ENCODE peak calls at places on chromosomes 1 and 21, in eight cellular contexts. One of them, this sample, is unnamed.

GRCh38 chr1:93434088-93434487 is 13.8 kb upstream of the FNBP1L start:
- DNase-seq in WTC11: no peak
- DNase-seq in ACHN: no peak
- DNase-seq in HS-5: no peak
- DNase-seq in lung microvascular endothelial cell: no peak
- DNase-seq in HFFc6: no peak
- DNase-seq in upper lobe of right lung: no peak
- DNase-seq in heart left ventricle: no peak
- DNase-seq in this sample: no peak

GRCh38 chr1:6831368-6831767 is 46.1 kb downstream of the CAMTA1 start:
- DNase-seq in WTC11: no peak
- DNase-seq in ACHN: no peak
- DNase-seq in HS-5: no peak
- DNase-seq in lung microvascular endothelial cell: peak; percentile 17
- DNase-seq in HFFc6: no peak
- DNase-seq in upper lobe of right lung: no peak
- DNase-seq in heart left ventricle: no peak
- DNase-seq in this sample: no peak

GRCh38 chr1:173823776-173824314 is 628 bp upstream of the DARS2 start:
- DNase-seq in WTC11: no peak
- DNase-seq in ACHN: no peak
- DNase-seq in HS-5: no peak
- DNase-seq in lung microvascular endothelial cell: no peak
- DNase-seq in HFFc6: peak; percentile 51
- DNase-seq in upper lobe of right lung: no peak
- DNase-seq in heart left ventricle: no peak
- DNase-seq in this sample: no peak

GRCh38 chr1:7422966-7423365 is 348.1 kb upstream of the VAMP3 start:
- DNase-seq in WTC11: peak; percentile 3
- DNase-seq in ACHN: no peak
- DNase-seq in HS-5: no peak
- DNase-seq in lung microvascular endothelial cell: no peak
- DNase-seq in HFFc6: no peak
- DNase-seq in upper lobe of right lung: peak; percentile 42
- DNase-seq in heart left ventricle: no peak
- DNase-seq in this sample: no peak

GRCh38 chr1:160342520-160342919 is 530 bp downstream of the COPA start:
- DNase-seq in WTC11: no peak
- DNase-seq in ACHN: peak; percentile 26
- DNase-seq in HS-5: no peak
- DNase-seq in lung microvascular endothelial cell: no peak
- DNase-seq in HFFc6: no peak
- DNase-seq in upper lobe of right lung: no peak
- DNase-seq in heart left ventricle: no peak
- DNase-seq in this sample: peak; percentile 12

GRCh38 chr1:117710710-117711109 is 104.9 kb downstream of the TENT5C start:
- DNase-seq in WTC11: peak; percentile 48
- DNase-seq in ACHN: no peak
- DNase-seq in HS-5: no peak
- DNase-seq in lung microvascular endothelial cell: peak; percentile 20
- DNase-seq in HFFc6: no peak
- DNase-seq in upper lobe of right lung: no peak
- DNase-seq in heart left ventricle: no peak
- DNase-seq in this sample: no peak

GRCh38 chr21:22145555-22145954 is 1147.3 kb downstream of the NCAM2 start:
- DNase-seq in WTC11: no peak
- DNase-seq in ACHN: no peak
- DNase-seq in HS-5: no peak
- DNase-seq in lung microvascular endothelial cell: no peak
- DNase-seq in HFFc6: no peak
- DNase-seq in upper lobe of right lung: no peak
- DNase-seq in heart left ventricle: no peak
- DNase-seq in this sample: no peak

GRCh38 chr21:39084073-39084472 is 99.2 kb downstream of the PSMG1 start:
- DNase-seq in WTC11: no peak
- DNase-seq in ACHN: no peak
- DNase-seq in HS-5: no peak
- DNase-seq in lung microvascular endothelial cell: no peak
- DNase-seq in HFFc6: no peak
- DNase-seq in upper lobe of right lung: no peak
- DNase-seq in heart left ventricle: no peak
- DNase-seq in this sample: no peak

GRCh38 chr1:214402583-214403216 is 121.7 kb downstream of the SMYD2 start:
- DNase-seq in WTC11: no peak
- DNase-seq in ACHN: peak; percentile 59
- DNase-seq in HS-5: no peak
- DNase-seq in lung microvascular endothelial cell: peak; percentile 60
- DNase-seq in HFFc6: no peak
- DNase-seq in upper lobe of right lung: no peak
- DNase-seq in heart left ventricle: no peak
- DNase-seq in this sample: no peak

GRCh38 chr1:31944205-31945089 is 6.3 kb upstream of the PTP4A2 start:
- DNase-seq in WTC11: peak; percentile 96
- DNase-seq in ACHN: peak; percentile 84
- DNase-seq in HS-5: no peak
- DNase-seq in lung microvascular endothelial cell: peak; percentile 63
- DNase-seq in HFFc6: peak; percentile 79
- DNase-seq in upper lobe of right lung: peak; percentile 94
- DNase-seq in heart left ventricle: peak; percentile 89
- DNase-seq in this sample: peak; percentile 88

GRCh38 chr1:174197088-174197487 is 37.8 kb downstream of the RABGAP1L start:
- DNase-seq in WTC11: no peak
- DNase-seq in ACHN: no peak
- DNase-seq in HS-5: no peak
- DNase-seq in lung microvascular endothelial cell: no peak
- DNase-seq in HFFc6: no peak
- DNase-seq in upper lobe of right lung: no peak
- DNase-seq in heart left ventricle: no peak
- DNase-seq in this sample: no peak

GRCh38 chr1:200561856-200562214 is 58.7 kb downstream of the KIF14 start:
- DNase-seq in WTC11: no peak
- DNase-seq in ACHN: no peak
- DNase-seq in HS-5: no peak
- DNase-seq in lung microvascular endothelial cell: no peak
- DNase-seq in HFFc6: no peak
- DNase-seq in upper lobe of right lung: no peak
- DNase-seq in heart left ventricle: no peak
- DNase-seq in this sample: no peak

GRCh38 chr1:64743954-64744491 is 852 bp upstream of the RAVER2 start:
- DNase-seq in WTC11: no peak
- DNase-seq in ACHN: peak; percentile 0
- DNase-seq in HS-5: no peak
- DNase-seq in lung microvascular endothelial cell: peak; percentile 4
- DNase-seq in HFFc6: no peak
- DNase-seq in upper lobe of right lung: no peak
- DNase-seq in heart left ventricle: no peak
- DNase-seq in this sample: no peak

GRCh38 chr1:11501491-11501897 is 22.5 kb downstream of the DISP3 start:
- DNase-seq in WTC11: peak; percentile 52
- DNase-seq in ACHN: no peak
- DNase-seq in HS-5: peak; percentile 58
- DNase-seq in lung microvascular endothelial cell: peak; percentile 17
- DNase-seq in HFFc6: no peak
- DNase-seq in upper lobe of right lung: peak; percentile 55
- DNase-seq in heart left ventricle: no peak
- DNase-seq in this sample: no peak

GRCh38 chr1:162206749-162207635 is 137.5 kb downstream of the NOS1AP start:
- DNase-seq in WTC11: no peak
- DNase-seq in ACHN: no peak
- DNase-seq in HS-5: no peak
- DNase-seq in lung microvascular endothelial cell: no peak
- DNase-seq in HFFc6: no peak
- DNase-seq in upper lobe of right lung: peak; percentile 77
- DNase-seq in heart left ventricle: peak; percentile 29
- DNase-seq in this sample: no peak

GRCh38 chr1:55071477-55071876 is 32.1 kb downstream of the PCSK9 start:
- DNase-seq in WTC11: peak; percentile 67
- DNase-seq in ACHN: peak; percentile 57
- DNase-seq in HS-5: no peak
- DNase-seq in lung microvascular endothelial cell: peak; percentile 68
- DNase-seq in HFFc6: peak; percentile 59
- DNase-seq in upper lobe of right lung: no peak
- DNase-seq in heart left ventricle: no peak
- DNase-seq in this sample: peak; percentile 77

GRCh38 chr1:23793018-23793781 is 2.3 kb downstream of the LYPLA2 start:
- DNase-seq in WTC11: no peak
- DNase-seq in ACHN: no peak
- DNase-seq in HS-5: no peak
- DNase-seq in lung microvascular endothelial cell: peak; percentile 54
- DNase-seq in HFFc6: no peak
- DNase-seq in upper lobe of right lung: peak; percentile 87
- DNase-seq in heart left ventricle: peak; percentile 49
- DNase-seq in this sample: peak; percentile 60

GRCh38 chr1:3026581-3027511 is 5.6 kb downstream of the ACTRT2 start:
- DNase-seq in WTC11: no peak
- DNase-seq in ACHN: no peak
- DNase-seq in HS-5: no peak
- DNase-seq in lung microvascular endothelial cell: no peak
- DNase-seq in HFFc6: no peak
- DNase-seq in upper lobe of right lung: peak; percentile 37
- DNase-seq in heart left ventricle: no peak
- DNase-seq in this sample: no peak

GRCh38 chr1:6423321-6423999 is 1.1 kb upstream of the ESPN start:
- DNase-seq in WTC11: peak; percentile 91
- DNase-seq in ACHN: peak; percentile 60
- DNase-seq in HS-5: peak; percentile 44
- DNase-seq in lung microvascular endothelial cell: peak; percentile 94
- DNase-seq in HFFc6: peak; percentile 12
- DNase-seq in upper lobe of right lung: peak; percentile 84
- DNase-seq in heart left ventricle: no peak
- DNase-seq in this sample: peak; percentile 70

GRCh38 chr21:35399002-35399401 is 349.9 kb upstream of the RUNX1 start:
- DNase-seq in WTC11: no peak
- DNase-seq in ACHN: peak; percentile 19
- DNase-seq in HS-5: no peak
- DNase-seq in lung microvascular endothelial cell: no peak
- DNase-seq in HFFc6: no peak
- DNase-seq in upper lobe of right lung: no peak
- DNase-seq in heart left ventricle: no peak
- DNase-seq in this sample: no peak

GRCh38 chr21:41663805-41664788 is 102.8 kb downstream of the RIPK4 start:
- DNase-seq in WTC11: no peak
- DNase-seq in ACHN: peak; percentile 7
- DNase-seq in HS-5: no peak
- DNase-seq in lung microvascular endothelial cell: peak; percentile 75
- DNase-seq in HFFc6: no peak
- DNase-seq in upper lobe of right lung: no peak
- DNase-seq in heart left ventricle: no peak
- DNase-seq in this sample: no peak

GRCh38 chr1:7266561-7266960 is 481.3 kb downstream of the CAMTA1 start:
- DNase-seq in WTC11: no peak
- DNase-seq in ACHN: no peak
- DNase-seq in HS-5: no peak
- DNase-seq in lung microvascular endothelial cell: no peak
- DNase-seq in HFFc6: no peak
- DNase-seq in upper lobe of right lung: no peak
- DNase-seq in heart left ventricle: no peak
- DNase-seq in this sample: no peak

GRCh38 chr1:42419449-42419848 is 36.4 kb downstream of the ZMYND12 start:
- DNase-seq in WTC11: no peak
- DNase-seq in ACHN: no peak
- DNase-seq in HS-5: no peak
- DNase-seq in lung microvascular endothelial cell: no peak
- DNase-seq in HFFc6: no peak
- DNase-seq in upper lobe of right lung: no peak
- DNase-seq in heart left ventricle: peak; percentile 70
- DNase-seq in this sample: no peak

GRCh38 chr21:43864313-43864805 is 664 bp upstream of the AGPAT3 start:
- DNase-seq in WTC11: peak; percentile 67
- DNase-seq in ACHN: peak; percentile 25
- DNase-seq in HS-5: no peak
- DNase-seq in lung microvascular endothelial cell: peak; percentile 53
- DNase-seq in HFFc6: no peak
- DNase-seq in upper lobe of right lung: peak; percentile 87
- DNase-seq in heart left ventricle: peak; percentile 47
- DNase-seq in this sample: peak; percentile 18

GRCh38 chr1:234570741-234571140 is 39.2 kb downstream of the IRF2BP2 start:
- DNase-seq in WTC11: no peak
- DNase-seq in ACHN: no peak
- DNase-seq in HS-5: no peak
- DNase-seq in lung microvascular endothelial cell: no peak
- DNase-seq in HFFc6: no peak
- DNase-seq in upper lobe of right lung: no peak
- DNase-seq in heart left ventricle: no peak
- DNase-seq in this sample: no peak

GRCh38 chr1:167627865-167628641 is 2.0 kb upstream of the RCSD1 start:
- DNase-seq in WTC11: no peak
- DNase-seq in ACHN: no peak
- DNase-seq in HS-5: no peak
- DNase-seq in lung microvascular endothelial cell: no peak
- DNase-seq in HFFc6: no peak
- DNase-seq in upper lobe of right lung: no peak
- DNase-seq in heart left ventricle: no peak
- DNase-seq in this sample: no peak

GRCh38 chr1:18618546-18619466 is 11.8 kb upstream of the PAX7 start:
- DNase-seq in WTC11: no peak
- DNase-seq in ACHN: peak; percentile 59
- DNase-seq in HS-5: peak; percentile 54
- DNase-seq in lung microvascular endothelial cell: no peak
- DNase-seq in HFFc6: peak; percentile 13
- DNase-seq in upper lobe of right lung: no peak
- DNase-seq in heart left ventricle: no peak
- DNase-seq in this sample: no peak

GRCh38 chr21:39961251-39961650 is 94.0 kb downstream of the PCP4 start:
- DNase-seq in WTC11: no peak
- DNase-seq in ACHN: no peak
- DNase-seq in HS-5: no peak
- DNase-seq in lung microvascular endothelial cell: no peak
- DNase-seq in HFFc6: no peak
- DNase-seq in upper lobe of right lung: no peak
- DNase-seq in heart left ventricle: no peak
- DNase-seq in this sample: no peak

GRCh38 chr21:37266515-37267221 is 466 bp downstream of the VPS26C start:
- DNase-seq in WTC11: peak; percentile 67
- DNase-seq in ACHN: peak; percentile 40
- DNase-seq in HS-5: no peak
- DNase-seq in lung microvascular endothelial cell: peak; percentile 43
- DNase-seq in HFFc6: peak; percentile 11
- DNase-seq in upper lobe of right lung: peak; percentile 87
- DNase-seq in heart left ventricle: peak; percentile 36
- DNase-seq in this sample: no peak